ENCODE peak calls at places on chromosomes 1 and 21, in seven cellular contexts. W is HCT116, X is Panc1, T is HepG2, B is SK-N-SH, A is GM12878, C is H1. U is an unnamed sample.

GRCh38 chr1:185768371-185768770 is 34.2 kb downstream of the HMCN1 start:
- DNase-seq in W (no peak), X (no peak), T (no peak), B (no peak), A (no peak), C (no peak), U (no peak)

GRCh38 chr1:90726716-90727480 is 9.8 kb upstream of the BARHL2 start:
- DNase-seq in W (no peak), X (no peak), T (no peak), B (no peak), A (no peak), C (peak; percentile 70), U (no peak)

GRCh38 chr1:173330149-173330951 is 123.2 kb upstream of the TNFSF4 start:
- DNase-seq in W (no peak), X (no peak), T (no peak), B (no peak), A (no peak), C (no peak), U (peak; percentile 67)

GRCh38 chr1:29523531-29523930 is 287.2 kb downstream of the PTPRU start:
- DNase-seq in W (no peak), X (no peak), T (no peak), B (no peak), A (no peak), C (peak; percentile 38), U (no peak)

GRCh38 chr1:22910986-22911651 is 61.5 kb downstream of the LACTBL1 start:
- DNase-seq in W (no peak), X (no peak), T (no peak), B (no peak), A (no peak), C (no peak), U (no peak)

GRCh38 chr1:100253552-100253951 is 3.9 kb upstream of the DBT start:
- DNase-seq in W (no peak), X (no peak), T (no peak), B (no peak), A (no peak), C (no peak), U (no peak)

GRCh38 chr1:71210746-71211145 is 129.9 kb upstream of the ZRANB2 start:
- DNase-seq in W (no peak), X (no peak), T (no peak), B (no peak), A (no peak), C (no peak), U (no peak)

GRCh38 chr1:59901770-59902388 is 24.7 kb downstream of the CYP2J2 start:
- DNase-seq in W (no peak), X (no peak), T (no peak), B (no peak), A (no peak), C (no peak), U (no peak)

GRCh38 chr1:94068096-94068830 is 52.7 kb downstream of the ABCA4 start:
- DNase-seq in W (peak; percentile 94), X (peak; percentile 85), T (peak; percentile 95), B (no peak), A (no peak), C (no peak), U (no peak)

GRCh38 chr1:6129313-6129712 is 50.8 kb downstream of the CHD5 start:
- DNase-seq in W (no peak), X (no peak), T (no peak), B (no peak), A (no peak), C (no peak), U (no peak)

GRCh38 chr1:226799634-226800281 is 60.7 kb upstream of the ITPKB start:
- DNase-seq in W (no peak), X (no peak), T (no peak), B (no peak), A (no peak), C (no peak), U (no peak)

GRCh38 chr1:38046884-38047602 is 450 bp upstream of the POU3F1 start:
- DNase-seq in W (peak; percentile 38), X (no peak), T (peak; percentile 47), B (peak; percentile 96), A (no peak), C (peak; percentile 81), U (peak; percentile 90)

GRCh38 chr1:69738458-69738857 is 170.7 kb downstream of the LRRC7 start:
- DNase-seq in W (no peak), X (no peak), T (no peak), B (no peak), A (no peak), C (no peak), U (no peak)

GRCh38 chr21:15781986-15782385 is 52.2 kb downstream of the USP25 start:
- DNase-seq in W (no peak), X (no peak), T (no peak), B (no peak), A (no peak), C (no peak), U (no peak)

GRCh38 chr1:245153081-245153644 is 1.6 kb upstream of the KIF26B start:
- DNase-seq in W (peak; percentile 60), X (peak; percentile 39), T (peak; percentile 43), B (peak; percentile 80), A (no peak), C (peak; percentile 80), U (peak; percentile 87)

GRCh38 chr1:97120821-97121220 is 399.2 kb downstream of the PTBP2 start:
- DNase-seq in W (no peak), X (no peak), T (no peak), B (no peak), A (no peak), C (no peak), U (no peak)

GRCh38 chr1:236862615-236863211 is 67.6 kb downstream of the MTR start:
- DNase-seq in W (no peak), X (no peak), T (peak; percentile 95), B (no peak), A (no peak), C (no peak), U (no peak)

GRCh38 chr1:215567491-215568286 is 585 bp downstream of the KCTD3 start:
- DNase-seq in W (no peak), X (peak; percentile 42), T (peak; percentile 54), B (peak; percentile 77), A (no peak), C (peak; percentile 78), U (peak; percentile 61)

GRCh38 chr1:40404670-40405462 is 31.3 kb downstream of the SMAP2 start:
- DNase-seq in W (peak; percentile 51), X (peak; percentile 59), T (peak; percentile 60), B (peak; percentile 49), A (no peak), C (no peak), U (peak; percentile 56)

GRCh38 chr1:17831619-17832018 is 76.5 kb downstream of the ACTL8 start:
- DNase-seq in W (no peak), X (no peak), T (peak; percentile 4), B (no peak), A (no peak), C (peak; percentile 76), U (peak; percentile 59)

GRCh38 chr1:29318724-29319123 is 82.4 kb downstream of the PTPRU start:
- DNase-seq in W (no peak), X (no peak), T (no peak), B (no peak), A (no peak), C (no peak), U (no peak)

GRCh38 chr1:236670060-236670459 is 16.2 kb upstream of the ACTN2 start:
- DNase-seq in W (no peak), X (no peak), T (no peak), B (no peak), A (no peak), C (no peak), U (no peak)

GRCh38 chr21:39952265-39952664 is 85.0 kb downstream of the PCP4 start:
- DNase-seq in W (no peak), X (no peak), T (no peak), B (no peak), A (no peak), C (no peak), U (no peak)

GRCh38 chr1:40258445-40258769 is 371 bp downstream of the ZMPSTE24 start:
- DNase-seq in W (no peak), X (no peak), T (peak; percentile 3), B (no peak), A (no peak), C (no peak), U (no peak)

GRCh38 chr1:29645586-29645985 is 409.3 kb downstream of the PTPRU start:
- DNase-seq in W (no peak), X (no peak), T (no peak), B (no peak), A (no peak), C (peak; percentile 29), U (no peak)

GRCh38 chr1:218402771-218403110 is 57.6 kb downstream of the TGFB2 start:
- DNase-seq in W (no peak), X (no peak), T (peak; percentile 7), B (no peak), A (no peak), C (no peak), U (no peak)

GRCh38 chr1:184888505-184888904 is 85.8 kb downstream of the NIBAN1 start:
- DNase-seq in W (peak; percentile 13), X (no peak), T (no peak), B (no peak), A (no peak), C (no peak), U (no peak)

DNA sequence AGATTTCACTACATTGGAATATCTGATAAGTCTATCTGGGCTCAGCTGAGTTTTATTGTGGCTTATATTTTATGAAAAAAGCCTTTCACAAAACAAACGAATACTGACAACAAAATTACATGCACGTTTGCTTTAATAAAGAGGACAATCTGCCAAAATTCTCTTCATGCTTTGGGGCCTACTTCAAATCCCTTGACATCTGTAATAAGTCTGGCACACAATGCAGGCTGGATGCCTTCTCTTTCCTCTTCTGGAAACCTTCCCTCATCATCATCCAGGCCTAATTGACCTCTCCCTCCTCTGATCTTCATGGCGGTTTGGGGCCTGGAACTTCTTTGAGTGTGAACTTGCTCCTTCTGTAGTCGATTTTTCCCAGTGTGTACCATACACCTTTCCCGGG is 70.3 kb downstream of the MAP10 start:
- DNase-seq in W (no peak), X (no peak), T (no peak), B (no peak), A (no peak), C (no peak), U (no peak)
- TF ChIP-seq SIN3A in W (no peak), X (no peak), T (no peak), B (no peak), A (no peak), C (no peak), U (no peak)

GRCh38 chr1:80417651-80418050 is 1383.1 kb upstream of the ADGRL2 start:
- DNase-seq in W (no peak), X (no peak), T (no peak), B (no peak), A (no peak), C (no peak), U (no peak)
- TF ChIP-seq SIN3A in W (no peak), X (no peak), T (no peak), B (no peak), A (no peak), C (no peak), U (no peak)

GRCh38 chr1:41599912-41600311 is 115.4 kb upstream of the EDN2 start:
- DNase-seq in W (no peak), X (no peak), T (no peak), B (no peak), A (no peak), C (no peak), U (no peak)
- TF ChIP-seq SIN3A in W (no peak), X (no peak), T (no peak), B (no peak), A (no peak), C (no peak), U (no peak)

DNA sequence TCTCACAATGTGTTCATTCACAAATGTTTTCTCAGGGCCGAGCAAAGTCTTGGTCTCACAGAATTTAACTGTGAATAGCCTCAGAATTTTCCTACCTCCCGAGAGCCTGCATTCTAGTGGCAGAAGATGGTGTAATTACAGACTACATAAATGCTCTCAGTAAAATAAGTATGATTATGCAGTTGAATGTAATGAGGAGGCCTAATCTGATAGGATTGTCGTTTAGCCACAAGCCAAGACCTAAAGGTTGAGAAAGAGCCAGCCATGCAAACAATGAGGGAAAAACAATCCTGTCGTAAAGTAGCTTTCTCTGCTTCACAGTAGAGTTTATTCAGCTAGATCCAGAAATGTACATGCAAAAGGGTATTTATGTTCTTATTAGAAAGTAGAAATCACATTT is 607.8 kb upstream of the B3GALT2 start:
- DNase-seq in W (no peak), X (no peak), T (no peak), B (no peak), A (no peak), C (no peak), U (no peak)
- TF ChIP-seq SIN3A in W (no peak), X (no peak), T (no peak), B (no peak), A (no peak), C (no peak), U (no peak)

U was measured in K562.